ENCODE peak calls at places on chromosomes 5 and 9, in ten cellular contexts. S is sigmoid colon, R is HCT116, N is breast epithelium, D is esophagus muscularis mucosa, J is transverse colon, A is stomach, W is HepG2, Z is spleen, I is GM12878. V is an unnamed sample.

GRCh38 chr5:178895615-178896571 is at the start of gene ZFP2:
- DNase-seq in S (peak; percentile 72), R (peak; percentile 21), N (no peak), D (no peak), J (peak; percentile 60), A (peak; percentile 57), W (peak; percentile 19), Z (peak; percentile 90), I (no peak), V (peak; percentile 5)

GRCh38 chr5:147669113-147669869 is 113.2 kb downstream of the JAKMIP2 start:
- DNase-seq in S (peak; percentile 75), R (no peak), N (no peak), D (no peak), J (no peak), A (no peak), W (no peak), Z (no peak), I (no peak), V (no peak)

GRCh38 chr9:108838017-108838416 is 17.8 kb downstream of the ACTL7B start:
- DNase-seq in S (no peak), R (no peak), N (no peak), D (no peak), J (no peak), A (no peak), W (peak; percentile 39), Z (no peak), I (no peak), V (no peak)

GRCh38 chr9:120306088-120306487 is 273.9 kb downstream of the CDK5RAP2 start:
- DNase-seq in S (no peak), R (no peak), N (no peak), D (no peak), J (no peak), A (no peak), W (no peak), Z (no peak), I (no peak), V (no peak)

GRCh38 chr9:128787583-128788156 is 617 bp downstream of the TBC1D13 start:
- DNase-seq in S (no peak), R (no peak), N (no peak), D (no peak), J (peak; percentile 23), A (no peak), W (no peak), Z (no peak), I (no peak), V (no peak)

GRCh38 chr9:92325991-92326500 is 293 bp downstream of the CENPP start:
- DNase-seq in S (no peak), R (no peak), N (no peak), D (no peak), J (no peak), A (no peak), W (no peak), Z (no peak), I (no peak), V (peak; percentile 23)

GRCh38 chr5:172091956-172092732 is 85.7 kb upstream of the FBXW11 start:
- DNase-seq in S (peak; percentile 56), R (no peak), N (no peak), D (no peak), J (no peak), A (no peak), W (no peak), Z (no peak), I (no peak), V (no peak)

GRCh38 chr9:5886114-5886939 is 4.4 kb upstream of the MLANA start:
- DNase-seq in S (peak; percentile 70), R (peak; percentile 48), N (peak; percentile 50), D (peak; percentile 42), J (peak; percentile 73), A (peak; percentile 78), W (peak; percentile 78), Z (peak; percentile 90), I (peak; percentile 40), V (peak; percentile 67)

GRCh38 chr9:93233033-93233432 is 49.1 kb downstream of the WNK2 start:
- DNase-seq in S (no peak), R (no peak), N (no peak), D (no peak), J (no peak), A (no peak), W (no peak), Z (no peak), I (no peak), V (no peak)

GRCh38 chr9:107927276-107927675 is 437.7 kb upstream of the KLF4 start:
- DNase-seq in S (no peak), R (no peak), N (no peak), D (no peak), J (no peak), A (no peak), W (no peak), Z (no peak), I (no peak), V (no peak)

GRCh38 chr9:111839981-111840380 is 45.2 kb upstream of the SHOC1 start:
- DNase-seq in S (no peak), R (no peak), N (no peak), D (no peak), J (no peak), A (no peak), W (no peak), Z (no peak), I (no peak), V (no peak)

GRCh38 chr5:137096149-137097103 is 402.7 kb downstream of the SPOCK1 start:
- DNase-seq in S (no peak), R (no peak), N (no peak), D (no peak), J (no peak), A (no peak), W (no peak), Z (no peak), I (no peak), V (no peak)

DNA sequence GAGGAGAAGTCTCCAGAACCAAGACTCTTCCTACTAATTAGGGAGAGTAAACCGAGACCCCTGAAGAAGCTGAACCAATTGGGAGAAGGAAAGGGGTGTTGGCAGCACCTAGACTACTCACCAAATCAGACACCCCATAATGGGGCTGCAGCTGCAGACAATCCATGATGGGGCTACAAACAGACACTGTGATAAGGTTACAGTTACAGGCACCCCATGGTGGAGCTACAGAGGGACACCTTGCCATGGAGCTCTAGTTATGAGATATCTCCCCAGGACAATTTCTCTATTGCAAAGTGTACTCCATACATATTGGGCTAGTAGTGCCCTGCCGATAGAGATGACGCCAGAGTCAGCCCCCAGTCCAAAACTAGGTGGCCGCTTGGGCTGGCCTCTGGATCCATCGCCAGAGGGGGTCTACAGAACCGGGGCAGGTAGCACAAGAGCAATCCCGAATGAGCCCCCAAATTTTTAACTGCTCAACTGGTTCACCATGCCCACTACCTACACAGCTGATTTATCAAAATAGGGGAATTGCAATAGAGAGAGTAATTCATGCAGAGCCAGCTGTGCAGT is 2.1 kb upstream of the NANS start:
- DNase-seq in S (no peak), R (no peak), N (no peak), D (no peak), J (no peak), A (no peak), W (no peak), Z (no peak), I (no peak), V (no peak)
- TF ChIP-seq POLR2A in S (no peak), R (no peak), N (no peak), D (no peak), J (no peak), A (no peak), W (no peak), Z (no peak), I (no peak), V (no peak)

DNA sequence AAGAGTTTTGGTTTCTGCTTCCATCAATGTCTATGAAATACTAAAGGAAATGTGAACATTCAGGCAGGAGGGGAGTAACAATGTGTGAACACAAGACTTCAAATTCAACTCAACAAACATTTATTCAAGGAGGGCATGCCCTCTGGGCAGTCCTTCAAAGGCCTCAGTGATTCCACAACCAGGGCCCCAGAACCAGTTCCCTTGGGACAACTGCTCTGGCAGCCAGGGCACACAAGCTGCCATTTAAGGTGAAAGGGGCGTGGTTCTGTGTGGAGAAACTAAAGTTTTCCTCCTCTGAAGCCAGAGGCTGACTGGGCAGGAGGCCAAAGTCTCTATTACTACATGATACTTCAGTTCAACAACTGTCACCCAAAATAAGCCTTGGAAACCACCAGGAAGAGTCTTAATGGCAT is 3.2 kb downstream of the RBM18 start:
- DNase-seq in S (peak; percentile 84), R (no peak), N (peak; percentile 76), D (no peak), J (peak; percentile 64), A (peak; percentile 91), W (peak; percentile 89), Z (no peak), I (no peak), V (no peak)
- TF ChIP-seq POLR2AphosphoS5 in S (no peak), R (no peak), N (peak; percentile 66), D (peak; percentile 43), J (no peak), A (peak; percentile 27), W (no peak), Z (no peak), I (no peak), V (no peak)

GRCh38 chr5:132496631-132497487 is 6.3 kb upstream of the IRF1 start:
- DNase-seq in S (peak; percentile 94), R (no peak), N (peak; percentile 81), D (peak; percentile 98), J (peak; percentile 95), A (peak; percentile 93), W (peak; percentile 64), Z (peak; percentile 97), I (no peak), V (peak; percentile 59)
- TF ChIP-seq POLR2A in S (peak; percentile 48), R (no peak), N (no peak), D (no peak), J (peak; percentile 59), A (no peak), W (no peak), Z (peak; percentile 5), I (peak; percentile 77), V (no peak)

DNA sequence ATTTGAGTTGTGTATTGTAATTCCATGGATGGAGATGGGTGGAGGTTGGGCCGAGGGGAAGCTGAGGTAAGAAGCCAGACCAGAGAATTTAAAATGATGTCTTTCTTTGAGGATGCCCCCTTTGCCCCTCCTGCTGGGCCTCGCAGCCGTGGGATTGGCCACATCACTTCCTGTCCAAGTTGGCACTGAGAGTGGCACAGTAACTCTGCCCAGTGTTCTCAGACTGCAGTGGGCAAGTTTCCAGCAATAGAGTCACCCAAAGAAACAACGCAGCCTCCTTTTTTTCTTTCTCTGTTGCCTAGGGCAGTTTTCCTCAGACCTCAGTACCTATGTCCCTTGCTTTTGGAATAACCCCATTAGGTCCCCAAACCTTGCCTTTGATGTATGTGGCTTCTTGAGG is 306.6 kb upstream of the DMRT1 start:
- DNase-seq in S (peak; percentile 70), R (no peak), N (peak; percentile 81), D (no peak), J (peak; percentile 45), A (peak; percentile 57), W (no peak), Z (no peak), I (no peak), V (no peak)
- TF ChIP-seq POLR2AphosphoS5 in S (no peak), R (no peak), N (no peak), D (no peak), J (no peak), A (no peak), W (no peak), Z (no peak), I (no peak), V (no peak)

DNA sequence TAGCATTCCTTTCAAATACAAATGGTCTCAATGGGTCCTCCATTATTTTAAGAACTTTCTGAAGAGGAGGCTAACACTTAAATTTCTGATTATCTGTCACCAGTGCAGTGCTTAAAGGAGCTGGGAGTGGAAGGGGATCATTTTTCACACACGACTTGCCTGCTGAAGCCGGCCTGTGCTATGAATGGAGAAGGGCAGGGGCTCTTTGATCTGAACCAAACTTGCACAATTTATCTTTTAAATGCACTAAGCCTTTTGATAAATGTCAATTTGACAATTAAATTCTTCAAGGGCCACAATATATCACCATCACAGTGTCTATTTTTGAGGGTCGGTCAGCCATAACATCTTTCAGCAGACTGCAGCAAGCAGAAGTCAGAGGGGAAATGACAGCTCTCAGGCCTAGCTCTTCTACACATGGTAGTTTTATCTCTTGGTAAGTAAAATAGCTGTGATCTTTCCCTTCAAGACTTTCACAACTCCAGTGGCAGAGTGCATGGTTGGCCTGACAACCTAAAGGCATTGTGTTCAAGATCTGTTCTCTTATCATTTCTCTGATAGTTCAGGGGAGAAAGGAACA is 106.5 kb upstream of the EFNA5 start:
- DNase-seq in S (no peak), R (no peak), N (no peak), D (no peak), J (no peak), A (no peak), W (no peak), Z (no peak), I (no peak), V (no peak)
- TF ChIP-seq POLR2A in S (no peak), R (no peak), N (no peak), D (no peak), J (no peak), A (no peak), W (no peak), Z (no peak), I (no peak), V (no peak)